ENCODE peak calls at places on chromosomes 1 and 21, in five cellular contexts. A is body of pancreas; C is IMR-90; L is CD8-positive, alpha-beta T cell; O is cardiac muscle cell. S is an unnamed sample.
A peak's percentile ranks its signal among the peaks of the same experiment; 100 is the strongest.

GRCh38 chr1:154398141-154398540 is 7.0 kb upstream of the IL6R start:
- DNase-seq in A (no peak), C (no peak), L (no peak), O (no peak), S (no peak)

GRCh38 chr1:216919033-216919970 is 196.1 kb upstream of the ESRRG start:
- DNase-seq in A (no peak), C (no peak), L (no peak), O (no peak), S (no peak)

GRCh38 chr21:29649370-29649963 is 290.3 kb downstream of the GRIK1 start:
- DNase-seq in A (no peak), C (no peak), L (no peak), O (no peak), S (no peak)

GRCh38 chr1:155175281-155175926 is 1.8 kb downstream of the TRIM46 start:
- DNase-seq in A (no peak), C (no peak), L (no peak), O (no peak), S (no peak)

GRCh38 chr1:181778630-181779285 is 282.8 kb downstream of the ZNF648 start:
- DNase-seq in A (peak; percentile 61), C (no peak), L (no peak), O (no peak), S (no peak)

GRCh38 chr1:244181867-244182266 is 130.8 kb downstream of the ZBTB18 start:
- DNase-seq in A (no peak), C (no peak), L (no peak), O (no peak), S (no peak)

GRCh38 chr1:245234217-245235120 is 79.7 kb downstream of the KIF26B start:
- DNase-seq in A (peak; percentile 77), C (no peak), L (no peak), O (no peak), S (no peak)

GRCh38 chr1:29753244-29753643 is 516.9 kb downstream of the PTPRU start:
- DNase-seq in A (no peak), C (no peak), L (no peak), O (no peak), S (no peak)

GRCh38 chr1:206854401-206855129 is 10.9 kb upstream of the IL20 start:
- DNase-seq in A (peak; percentile 73), C (peak; percentile 10), L (no peak), O (no peak), S (no peak)

GRCh38 chr1:18401921-18402320 is 78.8 kb upstream of the KLHDC7A start:
- DNase-seq in A (no peak), C (no peak), L (no peak), O (no peak), S (no peak)

GRCh38 chr21:15514073-15514946 is 215.5 kb upstream of the USP25 start:
- DNase-seq in A (no peak), C (no peak), L (peak; percentile 47), O (no peak), S (no peak)

GRCh38 chr21:34883501-34884271 is 165.4 kb downstream of the RUNX1 start:
- DNase-seq in A (no peak), C (no peak), L (no peak), O (peak; percentile 40), S (no peak)

GRCh38 chr1:180598333-180598979 is 33.4 kb upstream of the XPR1 start:
- DNase-seq in A (peak; percentile 51), C (no peak), L (no peak), O (no peak), S (no peak)

GRCh38 chr1:17287377-17287776 is 20.6 kb upstream of the PADI4 start:
- DNase-seq in A (no peak), C (peak; percentile 73), L (no peak), O (peak; percentile 88), S (peak; percentile 87)

GRCh38 chr1:96525657-96526613 is 195.6 kb upstream of the PTBP2 start:
- DNase-seq in A (no peak), C (no peak), L (no peak), O (no peak), S (peak; percentile 39)

GRCh38 chr21:38954450-38955059 is 148.8 kb downstream of the ETS2 start:
- DNase-seq in A (peak; percentile 30), C (no peak), L (no peak), O (no peak), S (no peak)

GRCh38 chr1:166080277-166080964 is 86.4 kb downstream of the FAM78B start:
- DNase-seq in A (no peak), C (no peak), L (no peak), O (no peak), S (no peak)

GRCh38 chr21:26115899-26116298 is 54.7 kb downstream of the APP start:
- DNase-seq in A (no peak), C (peak; percentile 75), L (no peak), O (peak; percentile 72), S (peak; percentile 84)

GRCh38 chr1:32992489-32993214 is 28.0 kb upstream of the RNF19B start:
- DNase-seq in A (peak; percentile 79), C (peak; percentile 95), L (peak; percentile 9), O (peak; percentile 98), S (peak; percentile 98)

GRCh38 chr1:41498809-41499208 is 14.3 kb upstream of the EDN2 start:
- DNase-seq in A (peak; percentile 81), C (peak; percentile 38), L (no peak), O (peak; percentile 60), S (peak; percentile 88)

GRCh38 chr1:76891931-76892330 is 24.7 kb downstream of the ST6GALNAC5 start:
- DNase-seq in A (no peak), C (peak; percentile 61), L (no peak), O (peak; percentile 7), S (peak; percentile 91)

GRCh38 chr1:201711101-201711597 is 117.8 kb upstream of the IPO9 start:
- DNase-seq in A (no peak), C (no peak), L (no peak), O (peak; percentile 30), S (peak; percentile 35)

GRCh38 chr1:154831470-154831869 is 38.6 kb downstream of the KCNN3 start:
- DNase-seq in A (no peak), C (no peak), L (no peak), O (no peak), S (no peak)

GRCh38 chr1:149845416-149845815 is 54.0 kb upstream of the BOLA1 start:
- DNase-seq in A (no peak), C (no peak), L (no peak), O (peak; percentile 5), S (no peak)

GRCh38 chr21:20424943-20425342 is 573.3 kb upstream of the NCAM2 start:
- DNase-seq in A (no peak), C (no peak), L (no peak), O (no peak), S (no peak)

GRCh38 chr1:22236151-22236550 is 93.3 kb upstream of the WNT4 start:
- DNase-seq in A (no peak), C (no peak), L (no peak), O (peak; percentile 21), S (no peak)

DNA sequence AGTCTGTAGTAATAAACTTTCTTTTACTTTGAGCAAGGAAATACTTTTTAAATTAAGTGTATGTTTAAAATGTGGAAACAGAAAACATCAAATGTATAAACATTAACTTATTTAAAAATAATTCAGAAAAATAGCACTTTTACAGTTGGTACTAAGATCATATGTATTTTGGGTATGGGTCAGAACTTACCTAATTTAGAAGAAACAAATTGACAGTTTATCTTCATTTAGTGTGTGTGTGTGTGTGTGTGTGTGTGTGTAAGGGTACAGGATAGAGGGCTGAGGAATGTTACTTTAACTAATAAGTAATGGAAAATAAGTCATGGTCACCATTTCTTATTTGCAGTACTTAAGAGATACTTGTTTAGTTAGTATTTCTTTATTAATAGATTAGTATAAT is 3.3 kb downstream of the MAN1A2 start:
- DNase-seq in A (no peak), C (no peak), L (no peak), O (no peak), S (no peak)
- H3K4me3 ChIP-seq in A (no peak overlapping the region), C (peak overlapping the region; percentile 33), L (no peak overlapping the region), O (peak overlapping the region; percentile 80), S (no peak overlapping the region)

DNA sequence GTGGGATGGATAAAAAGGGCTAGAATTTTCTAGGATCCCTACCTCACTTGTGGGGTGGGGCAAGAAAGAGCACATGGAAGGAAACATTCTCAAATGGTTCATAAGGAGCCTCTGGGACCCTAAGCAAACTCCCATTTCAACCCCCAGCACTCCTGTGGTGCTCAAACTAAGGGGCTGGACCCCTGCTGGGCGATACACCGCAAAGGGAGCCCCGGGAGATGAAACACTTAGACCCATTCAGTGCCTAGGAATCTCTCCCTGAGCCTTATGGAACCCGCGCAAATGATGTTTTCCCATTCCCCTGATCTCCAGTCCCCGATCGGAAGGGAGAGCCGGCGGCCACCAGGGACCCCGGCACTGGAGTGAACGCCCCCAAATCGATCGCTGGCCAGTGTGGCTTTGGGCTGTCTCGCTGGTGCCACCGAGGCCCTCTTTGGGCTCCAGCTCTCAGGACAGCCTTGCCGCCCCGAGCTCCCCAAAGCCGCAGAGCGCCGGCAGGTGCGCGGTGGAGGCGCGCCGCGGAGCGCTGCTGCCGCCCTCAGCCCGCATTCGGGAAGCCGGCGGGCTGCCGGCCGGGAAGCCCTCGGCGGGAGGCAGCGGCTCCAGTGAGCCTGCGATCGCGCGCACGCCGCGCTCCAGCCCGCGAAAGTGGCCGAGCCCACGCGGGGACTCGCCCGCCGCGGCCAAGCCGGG is 1.2 kb downstream of the PLXNA2 start:
- DNase-seq in A (peak; percentile 36), C (no peak), L (no peak), O (no peak), S (no peak)
- TF ChIP-seq CTCF in A (no peak), C (peak; percentile 26), L (no peak), O (peak; percentile 14), S (peak; percentile 3)

DNA sequence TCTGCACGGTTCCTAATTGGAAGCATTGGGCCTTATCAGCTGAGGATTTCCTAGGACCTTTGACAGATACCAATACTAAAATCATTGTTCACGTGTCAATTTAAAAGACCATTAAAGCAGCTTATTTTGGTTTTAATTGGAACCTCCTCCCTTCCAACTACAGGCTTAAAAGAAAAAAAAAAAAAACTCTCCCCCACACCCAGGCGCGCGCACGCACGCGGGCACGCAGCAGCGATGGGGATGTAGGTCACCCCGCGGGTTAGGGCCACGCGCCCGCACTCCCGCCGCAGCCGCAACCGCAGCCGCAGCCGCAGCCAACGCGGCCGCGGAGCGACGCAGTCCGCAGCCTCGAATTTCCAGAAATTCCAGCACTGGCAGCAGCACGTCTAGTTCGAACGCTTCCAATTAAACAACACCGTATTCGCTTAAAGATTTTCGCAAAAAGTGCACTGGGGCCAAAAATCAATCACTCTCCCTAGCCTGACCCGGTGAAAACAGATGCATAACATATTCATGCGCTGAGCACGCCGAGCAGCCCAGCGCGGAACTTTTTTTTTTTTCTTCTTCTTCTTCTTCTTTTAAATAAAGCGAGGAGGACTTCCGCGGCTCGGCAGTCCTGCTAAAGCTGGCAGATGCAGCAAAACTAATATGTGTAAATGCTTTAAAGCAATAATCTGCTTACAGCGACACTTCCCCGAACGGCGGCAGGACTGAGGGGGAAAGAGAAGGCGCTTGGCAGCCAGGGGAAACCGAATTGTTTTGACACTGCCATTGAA is 13.3 kb upstream of the BARHL2 start:
- DNase-seq in A (no peak), C (peak; percentile 9), L (no peak), O (peak; percentile 13), S (peak; percentile 12)
- H3K4me3 ChIP-seq in A (no peak overlapping the region), C (peak overlapping the region; percentile 28), L (peak overlapping the region; percentile 22), O (peak overlapping the region; percentile 19), S (no peak overlapping the region)

GRCh38 chr1:24190970-24191570 is 4.0 kb upstream of the IFNLR1 start:
- DNase-seq in A (no peak), C (no peak), L (no peak), O (no peak), S (no peak)
- TF ChIP-seq CTCF in A (no peak), C (no peak), L (no peak), O (no peak), S (no peak)

DNA sequence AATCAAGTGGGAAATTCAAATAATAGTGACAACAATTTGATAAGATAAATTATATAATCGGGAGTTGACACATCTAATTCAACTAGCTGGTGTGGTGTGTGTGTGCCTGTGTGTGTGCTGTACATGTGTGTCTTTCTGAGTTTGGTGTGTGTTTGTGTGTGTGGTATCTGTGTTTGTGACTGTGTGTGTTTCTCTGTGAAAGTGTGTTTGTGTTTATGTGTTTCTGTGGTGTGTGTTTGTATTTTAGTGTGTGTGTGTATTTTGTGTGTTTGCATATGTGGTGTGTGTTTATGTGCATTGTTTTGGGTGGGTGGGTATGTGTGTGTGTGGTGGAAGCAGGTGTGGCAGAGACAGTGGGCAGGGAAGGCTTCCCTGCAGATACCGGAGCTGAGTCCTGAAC is 4.8 kb upstream of the DSCAM start:
- DNase-seq in A (no peak), C (no peak), L (no peak), O (no peak), S (no peak)
- H3K4me3 ChIP-seq in A (no peak overlapping the region), C (no peak overlapping the region), L (no peak overlapping the region), O (no peak overlapping the region), S (no peak overlapping the region)

S was measured in AG10803.